ENCODE peak calls at places on chromosomes 11 and 22, in four cellular contexts. B is uterus, L is right cardiac atrium, H is ascending aorta. V is an unnamed sample.

GRCh38 chr11:126172596-126173038 is 38.8 kb downstream of the RPUSD4 start:
- DNase-seq in B (no peak), L (no peak), H (no peak), V (no peak)

GRCh38 chr11:35260342-35260985 is 121.5 kb downstream of the CD44 start:
- DNase-seq in H (no peak), B (no peak), L (no peak), V (no peak)

GRCh38 chr11:111327908-111328624 is 29.7 kb downstream of the POU2AF3 start:
- DNase-seq in L (peak; percentile 34), B (no peak), H (no peak), V (no peak)

GRCh38 chr11:7540830-7541555 is 27.2 kb downstream of the PPFIBP2 start:
- DNase-seq in H (no peak), B (no peak), L (no peak), V (no peak)

GRCh38 chr11:43376594-43376993 is 17.9 kb downstream of the TTC17 start:
- DNase-seq in L (no peak), B (no peak), H (no peak), V (no peak)

GRCh38 chr11:110468095-110468494 is 38.3 kb downstream of the FDX1 start:
- DNase-seq in H (no peak), L (no peak), B (no peak), V (no peak)

GRCh38 chr22:40690370-40690769 is 11.1 kb downstream of the MCHR1 start:
- DNase-seq in H (no peak), L (no peak), B (no peak), V (no peak)

GRCh38 chr11:64074239-64074638 is 38.5 kb downstream of the FLRT1 start:
- DNase-seq in L (no peak), H (no peak), B (no peak), V (no peak)

GRCh38 chr22:36617694-36618522 is 85.6 kb downstream of the CACNG2 start:
- DNase-seq in H (no peak), L (no peak), B (no peak), V (no peak)

GRCh38 chr22:45878901-45879551 is 97.9 kb downstream of the WNT7B start:
- DNase-seq in B (no peak), L (peak; percentile 49), H (no peak), V (no peak)

GRCh38 chr11:122032317-122032716 is 83.7 kb downstream of the BLID start:
- DNase-seq in L (no peak), H (no peak), B (peak; percentile 31), V (no peak)

GRCh38 chr22:27667121-27667843 is 134.3 kb downstream of the MN1 start:
- DNase-seq in L (peak; percentile 80), B (no peak), H (no peak), V (no peak)

GRCh38 chr11:117361432-117361831 is 33.8 kb downstream of the CEP164 start:
- DNase-seq in H (no peak), L (no peak), B (no peak), V (no peak)

GRCh38 chr11:59437770-59438169 is 1.5 kb downstream of the OR5A1 start:
- DNase-seq in B (no peak), H (no peak), L (no peak), V (no peak)

GRCh38 chr11:57214494-57214893 is 22.6 kb downstream of the APLNR start:
- DNase-seq in L (no peak), B (peak; percentile 46), H (no peak), V (no peak)

GRCh38 chr22:31620756-31621480 is 41.1 kb downstream of the PISD start:
- DNase-seq in L (peak; percentile 27), H (no peak), B (no peak), V (no peak)

GRCh38 chr22:22902247-22902962 is 14.8 kb downstream of the IGLL5 start:
- DNase-seq in B (no peak), L (no peak), H (no peak), V (no peak)

GRCh38 chr22:19941365-19942070 is at the start of the genes COMT and TXNRD2:
- DNase-seq in B (peak; percentile 55), H (no peak), L (peak; percentile 91), V (no peak)

GRCh38 chr11:45144126-45145082 is 2.0 kb upstream of the PRDM11 start:
- DNase-seq in B (no peak), L (no peak), H (no peak), V (no peak)

GRCh38 chr11:13183826-13184196 is 93.8 kb upstream of the BMAL1 start:
- DNase-seq in H (no peak), B (no peak), L (no peak), V (no peak)

GRCh38 chr11:57566035-57566504 is 1.4 kb downstream of the UBE2L6 start:
- DNase-seq in B (peak; percentile 38), H (no peak), L (no peak), V (peak; percentile 69)

GRCh38 chr11:122189259-122189658 is 73.2 kb upstream of the BLID start:
- DNase-seq in B (peak; percentile 46), L (no peak), H (no peak), V (no peak)

GRCh38 chr11:38865922-38866321 is 2267.9 kb upstream of the RAG2 start:
- DNase-seq in B (no peak), H (no peak), L (no peak), V (no peak)

GRCh38 chr22:28976588-28976987 is 85.0 kb downstream of the C22orf31 start:
- DNase-seq in L (no peak), H (no peak), B (no peak), V (no peak)

GRCh38 chr11:70717961-70718595 is 319.7 kb downstream of the CTTN start:
- DNase-seq in H (no peak), L (no peak), B (no peak), V (no peak)

GRCh38 chr11:86660011-86660595 is 12.3 kb downstream of the ME3 start:
- DNase-seq in H (no peak), B (no peak), L (no peak), V (no peak)

GRCh38 chr11:113446112-113446511 is 29.1 kb downstream of the DRD2 start:
- DNase-seq in L (no peak), H (no peak), B (no peak), V (no peak)

GRCh38 chr11:34191592-34191991 is 86.2 kb downstream of the NAT10 start:
- DNase-seq in L (no peak), H (no peak), B (no peak), V (no peak)
- H3K27ac ChIP-seq in L (no peak overlapping the region), H (peak overlapping the region; percentile 86), B (peak overlapping the region; percentile 88), V (no peak overlapping the region)

GRCh38 chr11:83663446-83663845 is 377.3 kb upstream of the CCDC90B start:
- DNase-seq in B (no peak), L (no peak), H (no peak), V (no peak)
- H3K4me1 ChIP-seq in B (no peaks in the 10 kb centered on the region), L (peaks cover 4% of the 10 kb centered on the region), H (no peaks in the 10 kb centered on the region), V (no peaks in the 10 kb centered on the region)

GRCh38 chr11:763073-763463 is 14.2 kb downstream of the GATD1 start:
- DNase-seq in H (no peak), B (no peak), L (no peak), V (no peak)
- H3K27ac ChIP-seq in H (no peak overlapping the region), B (no peak overlapping the region), L (no peak overlapping the region), V (no peak overlapping the region)

GRCh38 chr11:10658621-10659338 is 34.8 kb downstream of the IRAG1 start:
- DNase-seq in B (no peak), L (no peak), H (no peak), V (no peak)
- H3K4me1 ChIP-seq in B (peaks cover 18% of the 10 kb centered on the region), L (peaks cover 20% of the 10 kb centered on the region), H (peaks cover 30% of the 10 kb centered on the region), V (peaks cover 2% of the 10 kb centered on the region)

DNA sequence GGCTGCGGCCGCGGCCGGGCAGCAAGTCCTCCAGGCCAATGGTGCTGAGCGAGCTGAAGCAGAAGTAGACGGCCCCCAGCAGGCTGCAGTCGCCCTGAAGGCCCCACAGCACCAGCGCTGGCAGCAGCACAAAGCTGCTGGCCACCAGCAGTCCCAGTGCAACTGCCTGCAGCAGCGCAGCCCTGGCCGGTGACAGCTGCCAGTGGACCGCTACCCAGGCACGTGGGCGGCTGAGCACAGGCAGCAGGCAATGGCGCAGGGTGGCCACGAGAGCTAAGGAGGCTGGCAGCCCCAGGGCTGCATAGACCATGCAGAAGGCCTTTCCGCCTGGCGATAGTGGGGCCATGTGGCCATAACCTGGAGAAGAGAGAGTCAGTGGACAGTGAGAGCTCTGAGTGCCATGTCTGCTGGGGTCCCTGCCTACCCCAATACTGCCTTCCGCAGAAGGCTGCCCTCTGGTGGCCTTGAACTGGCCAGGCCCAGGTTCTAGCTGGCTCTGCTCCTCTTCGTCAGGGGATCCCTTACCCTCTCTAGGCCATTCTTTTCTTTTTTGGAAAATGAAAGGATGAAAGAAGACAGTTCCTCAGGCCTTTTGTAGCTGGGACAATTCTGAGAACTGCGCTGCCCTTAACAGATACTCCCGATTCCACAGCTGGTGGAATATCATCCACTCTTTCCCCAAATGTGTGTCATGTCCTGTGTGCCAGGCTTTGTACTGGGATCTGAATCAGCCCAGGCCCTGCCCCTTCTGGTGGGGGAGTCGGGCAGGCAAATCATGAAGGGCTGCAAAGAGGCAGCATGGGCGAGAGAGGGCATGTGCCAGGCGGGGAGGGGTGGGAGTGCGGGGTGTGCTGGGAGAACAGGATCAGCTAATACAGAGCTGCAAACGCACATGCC is 1.8 kb downstream of the KCNK7 start:
- DNase-seq in H (no peak), B (no peak), L (peak; percentile 83), V (no peak)
- H3K27ac ChIP-seq in H (no peak overlapping the region), B (peak overlapping the region; percentile 25), L (no peak overlapping the region), V (no peak overlapping the region)

DNA sequence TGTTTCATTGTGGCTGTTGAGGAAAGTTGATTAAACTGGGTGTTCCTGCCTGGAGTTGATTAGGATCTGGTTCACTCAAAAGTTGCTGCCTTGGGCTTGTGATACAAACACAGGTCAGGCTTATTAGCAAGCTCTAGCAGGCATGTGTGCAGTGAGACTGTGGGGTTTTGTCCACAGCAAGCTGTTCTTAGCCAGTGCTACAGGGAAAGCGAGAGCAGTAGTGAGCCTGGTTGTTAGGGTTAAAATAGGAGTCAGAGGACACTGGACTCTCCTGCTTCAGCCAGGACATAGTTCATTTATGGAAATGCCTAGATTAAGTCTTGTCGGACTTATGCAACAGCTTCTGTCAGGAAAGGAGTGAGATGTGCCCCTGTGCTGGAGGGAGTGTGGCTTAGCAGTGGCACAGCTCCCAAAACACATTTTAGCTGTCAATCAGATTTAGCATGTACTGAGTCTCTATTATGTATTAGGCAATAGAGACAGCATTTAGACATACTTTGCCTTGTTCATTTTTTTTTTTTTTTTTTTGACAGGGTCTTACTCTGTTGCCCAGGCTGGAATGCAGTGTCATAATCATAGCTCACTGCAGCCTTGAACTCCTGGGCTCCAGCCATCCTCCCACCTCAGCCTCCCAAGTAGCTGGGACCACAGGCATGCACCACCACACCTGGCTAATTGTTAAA is 8.7 kb downstream of the SNRPD3 start:
- DNase-seq in H (no peak), L (peak; percentile 54), B (peak; percentile 56), V (no peak)
- H3K4me1 ChIP-seq in H (no peaks in the 10 kb centered on the region), L (peaks cover 8% of the 10 kb centered on the region), B (peaks cover 9% of the 10 kb centered on the region), V (peaks cover 48% of the 10 kb centered on the region)

GRCh38 chr11:61510980-61511373 is 2.4 kb downstream of the LRRC10B start:
- DNase-seq in B (no peak), L (no peak), H (no peak), V (no peak)
- H3K27ac ChIP-seq in B (peak overlapping the region; percentile 61), L (no peak overlapping the region), H (no peak overlapping the region), V (peak overlapping the region; percentile 39)

GRCh38 chr22:42648368-42649260 is 578 bp downstream of the CYB5R3 start:
- DNase-seq in L (peak; percentile 88), B (peak; percentile 50), H (no peak), V (no peak)
- H3K4me1 ChIP-seq in L (peaks cover 30% of the 10 kb centered on the region), B (peaks cover 12% of the 10 kb centered on the region), H (peaks cover 19% of the 10 kb centered on the region), V (peaks cover 56% of the 10 kb centered on the region)

DNA sequence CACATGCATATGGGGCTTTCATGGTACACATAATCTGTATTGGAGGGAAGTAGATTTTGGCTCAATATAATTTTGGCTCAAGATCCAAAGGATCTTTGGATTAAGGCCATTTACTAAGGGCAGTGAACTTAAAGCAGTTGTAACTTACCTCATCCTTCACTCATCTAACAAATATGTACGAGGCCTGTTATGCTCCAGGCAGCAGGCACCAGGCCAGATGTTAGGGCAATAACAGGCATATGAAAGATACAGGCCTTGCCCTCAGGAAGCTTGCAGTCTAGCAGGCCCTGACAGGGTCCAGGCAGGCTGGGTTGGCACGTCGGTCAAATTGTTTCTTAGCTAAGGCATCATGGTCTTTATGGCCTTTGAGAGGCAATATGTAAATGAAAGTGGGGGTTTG is 44.6 kb downstream of the LIF start:
- DNase-seq in L (no peak), H (no peak), B (no peak), V (no peak)
- H3K27ac ChIP-seq in L (peak overlapping the region; percentile 40), H (no peak overlapping the region), B (peak overlapping the region; percentile 74), V (no peak overlapping the region)